ENCODE peak calls at places on chromosomes 5 and 9, in six cellular contexts. R is stomach, Y is AG10803, M is dorsolateral prefrontal cortex, X is AG04449, T is uterus. Z is an unnamed sample.

GRCh38 chr5:167934561-167934971 is 356.9 kb upstream of the WWC1 start:
- DNase-seq in R (no peak), Y (peak), M (peak), X (no peak), T (no peak), Z (peak)

GRCh38 chr5:1050449-1051365 is 42.1 kb downstream of the NKD2 start:
- DNase-seq in R (no peak), Y (no peak), M (no peak), X (no peak), T (no peak), Z (no peak)

GRCh38 chr9:95226921-95227320 is 90.6 kb downstream of the FANCC start:
- DNase-seq in R (no peak), Y (no peak), M (no peak), X (no peak), T (no peak), Z (no peak)

GRCh38 chr5:142888469-142889085 is 118.4 kb downstream of the ARHGAP26 start:
- DNase-seq in R (no peak), Y (peak), M (no peak), X (no peak), T (no peak), Z (peak)

GRCh38 chr5:6472792-6473191 is 24.1 kb downstream of the UBE2QL1 start:
- DNase-seq in R (peak), Y (no peak), M (no peak), X (no peak), T (no peak), Z (no peak)

GRCh38 chr5:128093368-128093767 is 9.8 kb downstream of the SLC12A2 start:
- DNase-seq in R (no peak), Y (no peak), M (no peak), X (no peak), T (no peak), Z (peak)

GRCh38 chr5:78534148-78535009 is 114.2 kb downstream of the LHFPL2 start:
- DNase-seq in R (no peak), Y (peak), M (no peak), X (no peak), T (peak), Z (peak)

GRCh38 chr9:101639785-101640437 is 45.1 kb upstream of the PPP3R2 start:
- DNase-seq in R (no peak), Y (no peak), M (no peak), X (no peak), T (no peak), Z (no peak)

GRCh38 chr5:142977363-142978051 is 207.3 kb downstream of the ARHGAP26 start:
- DNase-seq in R (no peak), Y (peak), M (no peak), X (peak), T (no peak), Z (peak)

GRCh38 chr5:134564396-134564795 is 38.9 kb downstream of the JADE2 start:
- DNase-seq in R (no peak), Y (no peak), M (no peak), X (no peak), T (no peak), Z (no peak)

GRCh38 chr5:88188458-88189132 is 80.0 kb downstream of the TMEM161B start:
- DNase-seq in R (no peak), Y (no peak), M (no peak), X (no peak), T (no peak), Z (peak)

GRCh38 chr9:15086096-15087030 is 176.1 kb upstream of the FREM1 start:
- DNase-seq in R (no peak), Y (no peak), M (no peak), X (no peak), T (no peak), Z (peak)

GRCh38 chr5:176875783-176876505 is 23.2 kb downstream of the HK3 start:
- DNase-seq in R (no peak), Y (no peak), M (no peak), X (no peak), T (no peak), Z (no peak)

GRCh38 chr5:181161534-181162175 is 14.3 kb downstream of the OR2V2 start:
- DNase-seq in R (no peak), Y (no peak), M (no peak), X (no peak), T (no peak), Z (no peak)
- H3K4me3 ChIP-seq in R (no peak), Y (peak), M (peak), X (no peak), T (no peak), Z (peak)

GRCh38 chr5:72394688-72395087 is 74.5 kb downstream of the PTCD2 start:
- DNase-seq in R (no peak), Y (no peak), M (no peak), X (no peak), T (no peak), Z (peak)
- TF ChIP-seq CTCF in R (peak), Y (peak), M (peak), X (peak), T (no peak), Z (peak)

DNA sequence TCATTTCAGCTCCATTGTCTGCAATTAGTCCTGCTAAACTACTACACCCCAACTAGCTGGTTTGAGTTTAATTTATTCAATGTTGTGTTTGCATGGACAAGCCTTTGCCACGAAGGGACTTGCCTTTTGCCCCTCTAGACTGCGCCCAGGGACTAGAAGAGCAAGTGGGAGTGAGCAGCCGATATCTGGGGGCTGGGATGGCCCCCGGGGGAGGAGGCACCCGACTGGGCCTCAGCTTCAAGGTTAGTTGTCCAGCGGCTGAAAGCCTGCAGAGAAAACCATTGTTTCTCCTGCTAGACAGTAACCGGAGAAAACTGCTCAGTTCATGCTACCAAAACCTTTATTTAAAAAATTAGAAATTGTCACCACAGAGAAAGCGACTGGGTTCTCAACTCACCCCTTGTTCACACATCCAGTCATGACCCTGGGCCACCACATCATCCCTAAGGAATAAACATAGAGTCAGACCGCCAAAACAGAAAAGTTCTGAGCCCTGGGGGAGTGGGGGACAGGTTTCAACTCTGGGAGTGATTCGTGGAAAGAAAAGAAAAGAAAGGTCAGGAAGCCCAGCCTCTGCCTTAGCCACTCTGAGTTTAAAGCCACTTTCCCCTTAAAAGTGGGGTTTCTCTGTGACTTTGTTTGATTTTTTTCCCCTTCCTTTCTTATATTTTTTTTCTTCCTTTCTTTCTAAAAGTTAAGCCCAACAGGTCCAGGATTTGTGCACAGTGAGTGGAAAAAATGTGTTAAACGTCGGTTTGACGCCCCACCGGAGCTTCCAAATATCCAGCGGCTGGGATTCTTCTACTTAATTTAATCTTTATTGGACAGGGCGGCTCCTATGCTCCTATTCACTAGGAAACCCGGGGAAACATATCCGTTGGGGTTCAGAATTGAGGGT is 6.7 kb downstream of the NR2F1-AS1 start:
- DNase-seq in R (no peak), Y (no peak), M (no peak), X (no peak), T (peak), Z (no peak)
- H3K4me3 ChIP-seq in R (no peak), Y (no peak), M (no peak), X (no peak), T (no peak), Z (no peak)

GRCh38 chr9:100167912-100168775 is 69.1 kb downstream of the INVS start:
- DNase-seq in R (no peak), Y (no peak), M (no peak), X (no peak), T (no peak), Z (peak)
- TF ChIP-seq CTCF in R (no peak), Y (no peak), M (no peak), X (no peak), T (no peak), Z (peak)

GRCh38 chr5:141883184-141883947 is 5.2 kb upstream of the PCDH1 start:
- DNase-seq in R (no peak), Y (peak), M (no peak), X (no peak), T (no peak), Z (peak)
- H3K4me3 ChIP-seq in R (no peak), Y (no peak), M (peak), X (no peak), T (no peak), Z (no peak)

GRCh38 chr5:10610058-10610457 is 46.2 kb downstream of the ANKRD33B start:
- DNase-seq in R (no peak), Y (no peak), M (no peak), X (no peak), T (no peak), Z (no peak)

GRCh38 chr5:10611290-10611689 is 47.4 kb downstream of the ANKRD33B start:
- DNase-seq in R (no peak), Y (no peak), M (no peak), X (no peak), T (no peak), Z (no peak)

GRCh38 chr5:10615693-10616092 is 51.8 kb downstream of the ANKRD33B start:
- DNase-seq in R (no peak), Y (no peak), M (no peak), X (no peak), T (no peak), Z (no peak)

GRCh38 chr5:10607666-10608442 is 44.0 kb downstream of the ANKRD33B start:
- DNase-seq in R (no peak), Y (peak), M (no peak), X (no peak), T (peak), Z (peak)

GRCh38 chr5:10612251-10612650 is 48.4 kb downstream of the ANKRD33B start:
- DNase-seq in R (no peak), Y (no peak), M (no peak), X (no peak), T (no peak), Z (no peak)
- TF ChIP-seq CTCF in R (no peak), Y (no peak), M (no peak), X (no peak), T (no peak), Z (no peak)

DNA sequence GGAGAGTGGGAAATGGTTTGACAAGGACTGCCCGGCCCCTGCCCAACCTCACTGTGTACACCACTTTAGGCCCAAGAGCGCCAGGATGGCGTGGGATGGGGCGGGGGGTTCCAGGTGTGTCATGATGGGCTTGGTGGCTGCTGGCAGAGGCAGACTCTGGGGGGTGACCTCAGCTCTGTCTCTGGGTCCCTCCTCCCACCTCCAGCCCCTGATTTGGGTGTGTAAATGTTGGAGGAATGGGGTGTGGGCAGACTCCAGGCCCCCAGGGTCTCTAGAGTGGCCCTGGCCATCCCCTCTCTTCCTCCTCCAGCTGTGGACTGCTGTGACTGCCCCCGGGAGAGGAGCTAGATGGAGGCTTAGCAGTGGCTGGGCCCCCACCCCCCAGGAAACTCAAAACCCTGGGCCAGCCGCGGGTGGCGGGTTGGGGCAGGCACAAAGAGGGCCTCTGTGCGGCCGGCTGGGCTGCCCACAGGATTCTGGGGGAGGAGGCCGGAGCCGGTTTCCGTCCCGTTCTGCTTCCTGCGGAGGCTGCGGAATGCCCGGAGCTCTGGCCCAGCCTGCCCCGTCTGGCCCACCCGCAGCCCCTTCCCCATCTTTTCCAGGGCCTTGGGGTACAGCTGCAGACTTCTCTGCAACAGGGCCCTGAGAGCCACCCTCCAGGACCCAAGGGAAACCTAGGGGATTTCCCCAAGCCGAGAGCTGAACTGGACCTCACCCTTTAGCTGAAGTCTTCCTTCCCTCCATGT is 23.1 kb downstream of the CXXC5 start:
- DNase-seq in R (no peak), Y (no peak), M (peak), X (no peak), T (no peak), Z (no peak)
- H3K4me3 ChIP-seq in R (no peak), Y (no peak), M (peak), X (no peak), T (no peak), Z (no peak)

DNA sequence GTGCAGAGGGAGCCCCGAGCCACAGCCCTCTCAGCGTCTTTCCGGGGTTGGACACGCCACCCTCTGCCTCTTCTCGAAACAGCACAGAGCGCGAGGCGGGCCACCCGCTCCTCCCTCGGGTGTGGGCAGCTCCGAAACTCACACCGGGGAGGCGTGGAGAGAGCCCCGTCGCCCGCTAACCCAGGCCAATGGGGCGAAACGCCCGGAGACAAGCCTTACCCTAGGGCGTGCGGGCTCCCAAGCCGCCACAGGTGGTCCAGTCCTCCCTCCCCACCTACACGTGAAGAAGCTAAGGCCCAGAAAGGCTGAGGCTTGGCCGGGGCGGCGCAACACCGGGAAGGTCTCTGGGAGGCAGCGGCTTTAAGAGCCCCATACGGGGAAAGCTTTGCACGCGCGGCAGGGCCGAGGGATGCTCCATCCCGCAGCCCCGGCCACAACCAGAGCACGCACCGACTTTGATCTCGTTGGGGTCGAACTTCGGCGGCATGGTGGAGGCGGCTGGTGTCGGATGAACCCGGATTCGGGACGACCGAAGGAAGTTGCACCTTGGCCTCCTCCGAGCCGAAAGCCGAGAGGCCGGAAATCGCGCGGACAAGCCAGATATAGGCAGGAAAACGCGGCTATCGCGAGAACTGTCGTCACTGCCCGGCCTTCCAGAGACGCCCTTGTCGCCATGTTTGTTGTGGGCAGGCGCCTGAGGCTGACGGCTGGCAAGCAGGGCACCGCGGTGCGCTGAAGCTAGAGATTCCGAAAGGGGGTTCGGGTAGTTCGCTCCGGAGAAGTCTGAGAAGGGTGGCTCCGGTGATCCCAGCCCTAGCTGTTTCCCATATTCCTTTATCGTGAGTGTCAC is at the start of the genes LRSAM1 and RPL12:
- DNase-seq in R (peak), Y (peak), M (peak), X (peak), T (peak), Z (peak)
- TF ChIP-seq CTCF in R (no peak), Y (peak), M (no peak), X (no peak), T (no peak), Z (no peak)

Z was measured in fibroblast of pulmonary artery.